ENCODE peak calls at places on chromosomes 13 and 19, in ten cellular contexts. N, G, M, Z, O, K, I, E, C and B are unnamed samples. For H3K4me1, the result is how much of the 10 kb centered on the place peaks cover.

GRCh38 chr13:106416645-106417044 is 118.8 kb downstream of the EFNB2 start:
- DNase-seq in K (no peak), G (no peak), I (no peak), C (peak), O (no peak), E (no peak), M (no peak), Z (no peak), N (no peak), B (no peak)

GRCh38 chr13:39816936-39817335 is 161.5 kb downstream of the COG6 start:
- DNase-seq in N (no peak), G (no peak), Z (no peak), C (no peak), I (no peak), K (no peak), M (no peak), E (no peak), O (no peak), B (no peak)

GRCh38 chr19:13001502-13002388 is 6.5 kb downstream of the NFIX start:
- DNase-seq in O (peak), N (no peak), M (no peak), G (peak), Z (no peak), E (no peak), K (no peak), I (peak), C (peak), B (no peak)

GRCh38 chr13:48531416-48532145 is 1.3 kb downstream of the RCBTB2 start:
- DNase-seq in C (peak), E (no peak), G (no peak), M (no peak), I (no peak), N (no peak), K (peak), O (no peak), Z (no peak), B (no peak)

GRCh38 chr13:33205804-33206221 is 79.7 kb downstream of the STARD13 start:
- DNase-seq in Z (no peak), N (peak), K (no peak), O (no peak), C (no peak), G (no peak), M (peak), I (no peak), E (no peak), B (no peak)

GRCh38 chr13:111153977-111154332 is 38.8 kb downstream of the ARHGEF7 start:
- DNase-seq in O (no peak), M (no peak), G (no peak), E (no peak), C (peak), Z (peak), N (no peak), I (no peak), K (no peak), B (no peak)

GRCh38 chr19:44764975-44765948 is 12.4 kb upstream of the CBLC start:
- DNase-seq in C (no peak), G (no peak), E (no peak), N (no peak), Z (no peak), O (peak), K (no peak), I (no peak), M (no peak), B (peak)

GRCh38 chr19:1004204-1004802 is 4.1 kb downstream of the GRIN3B start:
- DNase-seq in K (no peak), I (no peak), G (no peak), M (no peak), O (no peak), N (no peak), E (no peak), Z (no peak), C (no peak), B (no peak)

GRCh38 chr13:85347251-85347650 is 452.0 kb downstream of the SLITRK6 start:
- DNase-seq in E (no peak), Z (no peak), O (no peak), M (peak), N (no peak), K (no peak), I (no peak), C (no peak), G (no peak), B (no peak)

GRCh38 chr13:65966991-65967451 is 1263.1 kb downstream of the PCDH9 start:
- DNase-seq in G (no peak), C (peak), N (no peak), Z (no peak), I (no peak), K (no peak), O (no peak), E (no peak), M (peak), B (no peak)

GRCh38 chr19:5950744-5951143 is 27.2 kb downstream of the RANBP3 start:
- DNase-seq in M (no peak), E (no peak), K (no peak), C (no peak), G (no peak), N (no peak), I (no peak), Z (no peak), O (no peak), B (no peak)

GRCh38 chr19:20660473-20660872 is 898 bp downstream of the ZNF626 start:
- DNase-seq in N (no peak), K (no peak), O (no peak), I (no peak), G (no peak), C (peak), M (no peak), Z (no peak), E (no peak), B (no peak)

GRCh38 chr19:36059180-36059910 is 4.6 kb downstream of the WDR62 start:
- DNase-seq in G (no peak), I (no peak), N (no peak), K (no peak), C (no peak), M (no peak), Z (no peak), O (no peak), E (no peak), B (no peak)

GRCh38 chr13:106588367-106588766 is 20.4 kb upstream of the ARGLU1 start:
- DNase-seq in G (no peak), M (no peak), E (no peak), I (no peak), N (no peak), O (no peak), K (no peak), C (no peak), Z (no peak), B (no peak)

GRCh38 chr19:38321646-38322323 is 2.1 kb downstream of the KCNK6 start:
- DNase-seq in Z (no peak), K (no peak), M (peak), G (peak), O (peak), E (no peak), N (no peak), I (no peak), C (peak), B (no peak)

GRCh38 chr13:75226092-75226491 is 255.9 kb downstream of the TBC1D4 start:
- DNase-seq in I (no peak), E (no peak), N (no peak), G (no peak), O (no peak), M (no peak), Z (no peak), K (no peak), C (peak), B (no peak)

GRCh38 chr13:113121183-113121927 is 1.2 kb upstream of the F10 start:
- DNase-seq in K (no peak), E (no peak), C (peak), N (no peak), G (no peak), O (peak), I (peak), M (no peak), Z (no peak), B (no peak)

GRCh38 chr19:42423462-42424344 is 3.5 kb downstream of the LIPE start:
- DNase-seq in O (peak), I (peak), M (peak), E (peak), C (peak), G (peak), Z (peak), K (no peak), N (peak), B (peak)

GRCh38 chr13:112870062-112870352 is 99.0 kb upstream of the MCF2L start:
- DNase-seq in M (no peak), I (no peak), Z (no peak), E (no peak), O (no peak), G (no peak), C (no peak), K (no peak), N (no peak), B (no peak)

GRCh38 chr13:96700657-96701056 is 293.6 kb downstream of the OXGR1 start:
- DNase-seq in I (no peak), C (no peak), N (no peak), Z (no peak), G (no peak), M (no peak), K (no peak), E (no peak), O (no peak), B (no peak)

GRCh38 chr13:51861728-51862300 is at the start of gene CCDC70:
- DNase-seq in N (peak), E (no peak), K (no peak), I (no peak), O (no peak), C (no peak), M (peak), G (no peak), Z (no peak), B (no peak)

GRCh38 chr13:24650157-24650556 is 30.1 kb upstream of the ATP12A start:
- DNase-seq in E (no peak), K (no peak), Z (no peak), G (no peak), M (peak), I (no peak), C (no peak), N (no peak), O (no peak), B (no peak)

GRCh38 chr19:14440049-14440448 is 6.9 kb downstream of the PKN1 start:
- DNase-seq in I (no peak), G (no peak), O (peak), K (peak), N (peak), E (peak), C (peak), Z (peak), M (no peak), B (peak)

GRCh38 chr19:57888494-57889231 is at the start of gene ZNF814:
- DNase-seq in G (peak), C (peak), O (peak), I (peak), M (peak), N (peak), K (peak), Z (peak), E (peak), B (peak)

GRCh38 chr19:11798391-11799296 is at the start of gene ZNF491:
- DNase-seq in K (no peak), C (peak), E (peak), Z (peak), M (peak), I (peak), G (peak), O (peak), N (peak), B (peak)

GRCh38 chr19:38667552-38668205 is 20.2 kb downstream of the ACTN4 start:
- DNase-seq in Z (no peak), I (no peak), E (no peak), C (no peak), O (no peak), K (no peak), G (no peak), M (peak), N (no peak), B (peak)

GRCh38 chr13:29753593-29754485 is 96.6 kb downstream of the UBL3 start:
- DNase-seq in N (no peak), I (no peak), C (no peak), E (no peak), O (no peak), K (no peak), M (peak), G (no peak), Z (no peak), B (no peak)

GRCh38 chr13:73945871-73946270 is 188.3 kb downstream of the KLF12 start:
- DNase-seq in N (no peak), O (peak), Z (no peak), G (no peak), I (peak), K (no peak), E (no peak), C (no peak), M (no peak), B (no peak)

GRCh38 chr13:65913173-65913572 is 1317.0 kb downstream of the PCDH9 start:
- DNase-seq in O (peak), C (no peak), E (no peak), I (no peak), N (no peak), Z (no peak), G (no peak), M (peak), K (no peak), B (no peak)

DNA sequence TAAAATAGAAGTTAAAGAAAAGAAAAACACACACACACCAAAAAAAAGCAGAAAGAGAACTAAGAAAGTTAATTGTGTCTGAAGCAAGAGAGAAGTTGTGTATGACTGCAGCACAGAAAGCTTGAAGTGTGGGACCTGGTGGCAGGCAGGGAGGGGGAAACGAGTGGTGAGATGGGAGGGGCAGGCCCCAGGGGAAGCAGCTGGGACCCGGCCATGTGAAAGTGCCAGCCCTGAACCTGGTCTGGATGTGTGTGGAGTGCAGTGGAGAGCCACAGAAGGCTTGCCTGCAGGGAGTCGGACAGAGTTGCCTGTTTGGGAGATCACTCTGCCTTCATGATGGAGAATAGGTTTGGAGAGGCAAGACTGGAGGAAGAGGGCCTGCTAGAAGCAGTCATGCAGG is 199.0 kb downstream of the GGACT start:
- DNase-seq in G (no peak), N (no peak), M (no peak), E (no peak), K (no peak), O (no peak), Z (no peak), C (no peak), I (no peak), B (no peak)
- H3K4me1 ChIP-seq in G (under half), N (under half), M (under half), E (under half), K (under half), O (under half), Z (under half), C (under half), I (under half), B (under half)

DNA sequence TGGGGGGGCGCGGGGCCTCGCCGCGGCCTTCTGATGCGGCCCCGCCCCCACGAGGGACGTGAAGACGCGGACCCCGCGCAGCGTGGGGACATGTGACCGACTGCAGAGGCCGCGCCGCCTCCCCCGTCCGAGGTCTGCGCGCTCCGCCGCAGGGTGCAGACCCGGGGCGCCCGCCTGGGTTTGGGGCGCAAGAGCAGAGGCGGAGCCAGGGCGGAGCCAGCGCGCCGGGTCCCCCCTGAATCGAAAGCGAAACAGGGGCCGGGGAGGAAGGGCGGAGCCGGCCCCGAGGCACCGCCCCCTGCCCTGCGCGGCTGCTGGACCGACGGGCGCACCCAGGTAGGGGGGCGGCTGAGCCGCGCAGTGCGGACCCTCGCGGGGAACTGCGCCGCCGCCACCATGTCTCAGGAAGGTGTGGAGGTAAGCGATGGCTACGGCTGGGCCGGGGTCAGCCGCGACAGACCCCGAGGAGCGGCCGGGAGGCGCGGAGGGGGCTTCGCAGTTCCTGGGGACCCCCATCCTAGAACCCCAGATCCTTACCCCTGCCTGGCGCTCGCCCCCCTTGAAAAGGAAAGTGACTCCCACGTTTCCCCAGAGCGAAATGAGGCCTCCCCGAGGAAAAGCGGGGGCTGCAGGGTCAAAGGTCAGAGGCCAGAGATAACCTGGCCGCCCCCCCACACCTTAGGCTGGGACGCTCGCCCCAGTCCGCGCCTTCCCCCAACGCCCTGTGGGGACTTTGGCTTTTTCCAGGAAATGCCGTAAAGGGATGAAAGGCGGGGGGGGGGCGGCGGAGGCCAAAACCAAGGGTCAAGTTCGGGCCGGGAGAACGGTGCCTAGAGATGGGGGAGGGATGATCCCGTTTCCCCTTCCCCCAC is at the start of gene SHFL:
- DNase-seq in E (peak), Z (peak), C (peak), M (peak), N (no peak), G (peak), K (no peak), O (peak), I (peak), B (peak)
- TF ChIP-seq POLR2A in E (no peak), Z (no peak), C (no peak), M (peak), N (no peak), G (no peak), K (peak), O (peak), I (peak), B (no peak)

GRCh38 chr13:99282264-99283231 is 24.4 kb upstream of the GPR18 start:
- DNase-seq in M (no peak), I (no peak), E (no peak), O (no peak), Z (no peak), G (no peak), N (no peak), C (no peak), K (no peak), B (no peak)

GRCh38 chr13:99278843-99279242 is 20.7 kb upstream of the GPR18 start:
- DNase-seq in G (no peak), E (no peak), K (no peak), M (no peak), O (no peak), Z (no peak), C (no peak), I (no peak), N (no peak), B (no peak)

GRCh38 chr13:99278199-99278598 is 20.0 kb upstream of the GPR18 start:
- DNase-seq in N (no peak), M (no peak), Z (no peak), C (no peak), E (no peak), K (no peak), G (no peak), I (no peak), O (no peak), B (no peak)

GRCh38 chr13:99280166-99280565 is 22.0 kb upstream of the GPR18 start:
- DNase-seq in I (no peak), O (no peak), E (no peak), K (no peak), G (no peak), M (no peak), N (no peak), Z (no peak), C (no peak), B (no peak)

DNA sequence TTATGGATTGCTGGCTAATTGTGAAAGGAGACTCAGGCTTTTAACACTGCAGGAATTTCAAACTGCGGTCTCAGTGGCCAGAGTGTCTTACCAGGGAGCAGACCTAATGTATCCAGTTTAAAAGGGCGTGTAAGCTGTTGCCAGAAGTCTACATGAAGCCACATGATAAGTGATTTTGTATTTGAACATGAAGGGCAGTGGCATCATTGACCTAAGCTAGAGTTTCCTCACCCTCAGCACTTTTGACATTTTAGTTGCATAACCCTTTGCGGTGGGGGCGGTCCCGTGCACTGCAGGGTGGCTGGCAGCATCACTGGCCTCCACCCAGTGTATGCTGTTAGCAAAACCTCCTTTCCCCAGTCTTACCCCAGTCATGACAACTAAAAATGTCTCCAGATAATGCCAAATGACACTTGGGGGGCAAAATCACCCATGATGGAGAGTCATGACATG is 23.7 kb upstream of the GPR18 start:
- DNase-seq in E (peak), K (no peak), Z (peak), C (peak), I (no peak), O (peak), M (no peak), G (peak), N (no peak), B (peak)
- H3K4me1 ChIP-seq in E (under half), K (half or more), Z (under half), C (under half), I (under half), O (under half), M (under half), G (under half), N (under half), B (half or more)

DNA sequence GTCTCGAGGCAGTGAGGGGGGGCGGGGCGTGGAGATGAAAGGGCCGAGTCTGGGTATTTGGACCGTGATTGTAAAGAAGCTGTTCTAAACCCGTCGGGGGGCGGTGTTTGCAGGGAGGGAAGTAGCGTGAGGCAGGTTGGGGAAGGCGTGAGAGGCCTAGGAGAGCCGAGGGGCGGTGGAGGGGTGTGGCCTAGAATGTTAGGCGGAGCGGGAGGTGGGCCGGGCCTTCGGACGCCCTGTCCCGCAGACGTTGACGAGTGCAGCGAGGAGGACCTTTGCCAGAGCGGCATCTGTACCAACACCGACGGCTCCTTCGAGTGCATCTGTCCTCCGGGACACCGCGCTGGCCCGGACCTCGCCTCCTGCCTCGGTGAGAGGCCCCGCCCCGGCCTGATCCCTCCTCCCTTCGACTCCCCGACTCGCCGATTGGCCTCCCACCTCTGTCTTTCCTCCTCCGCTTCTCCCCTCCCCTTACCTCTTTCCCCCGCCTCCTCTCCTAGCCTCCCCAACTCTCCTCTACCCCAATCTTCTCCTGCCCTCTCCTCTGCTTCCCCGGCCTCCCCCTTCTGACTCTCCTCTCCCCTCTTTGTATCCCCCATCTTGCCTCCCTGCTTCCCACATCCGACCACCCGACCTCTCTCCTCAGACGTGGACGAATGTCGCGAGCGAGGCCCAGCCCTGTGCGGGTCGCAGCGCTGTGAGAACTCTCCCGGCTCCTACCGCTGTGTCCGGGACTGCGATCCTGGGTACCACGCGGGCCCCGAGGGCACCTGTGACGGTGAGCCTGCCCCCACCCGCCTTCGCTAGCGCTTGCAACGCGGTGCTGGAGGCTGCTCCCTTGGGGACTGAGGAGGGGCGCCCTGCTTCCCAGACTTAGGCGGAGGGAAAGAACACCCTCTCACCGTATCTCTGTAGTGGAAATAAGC is 12.8 kb downstream of the LTBP4 start:
- DNase-seq in C (peak), O (peak), I (peak), K (peak), M (peak), G (peak), E (peak), N (no peak), Z (peak), B (peak)
- TF ChIP-seq POLR2A in C (no peak), O (no peak), I (no peak), K (peak), M (no peak), G (peak), E (no peak), N (no peak), Z (no peak), B (no peak)

DNA sequence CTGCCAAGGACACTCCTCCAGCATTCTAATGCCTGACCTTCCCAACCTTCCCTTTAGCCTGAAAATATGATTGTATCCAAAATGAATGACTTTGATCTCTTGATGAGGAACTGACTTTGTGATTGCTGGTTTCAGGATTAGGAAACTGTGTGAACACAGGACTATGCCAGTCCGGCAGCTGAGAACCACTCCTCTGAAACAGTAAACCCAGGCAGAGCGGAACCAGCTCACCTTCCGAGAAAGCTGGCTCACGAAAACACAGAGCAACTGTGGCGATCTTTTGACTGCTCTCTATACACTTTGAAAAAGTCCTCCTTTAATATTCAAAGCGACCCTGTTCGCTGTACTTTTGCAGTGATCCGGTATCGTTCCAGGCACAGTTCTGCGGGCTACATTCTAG is 258.8 kb upstream of the IRS2 start:
- DNase-seq in K (no peak), I (no peak), M (no peak), Z (no peak), C (no peak), G (no peak), N (no peak), E (no peak), O (no peak), B (no peak)
- H3K4me1 ChIP-seq in K (under half), I (under half), M (under half), Z (under half), C (under half), G (under half), N (under half), E (under half), O (under half), B (under half)